ENCODE peak calls at places on chromosomes 12 and 14, in eight cellular contexts. Z, I, A, P, K, G, Q and N are unnamed samples.

GRCh38 chr14:76203086-76204001 is 51.6 kb downstream of the GPATCH2L start:
- DNase-seq in Q (peak), G (no peak), A (no peak), K (no peak), P (no peak), Z (no peak), I (peak), N (peak)

GRCh38 chr12:32454075-32454474 is 54.7 kb downstream of the FGD4 start:
- DNase-seq in Z (peak), P (no peak), K (no peak), G (no peak), Q (no peak), A (no peak), I (no peak), N (no peak)

GRCh38 chr12:46471404-46471803 is 98.8 kb upstream of the SLC38A2 start:
- DNase-seq in A (no peak), Q (no peak), Z (no peak), G (no peak), P (no peak), I (no peak), K (no peak), N (no peak)

GRCh38 chr12:75366629-75367028 is 24.3 kb upstream of the GLIPR1L2 start:
- DNase-seq in A (no peak), Z (no peak), I (no peak), P (no peak), G (no peak), Q (no peak), K (no peak), N (no peak)

GRCh38 chr12:122835693-122836026 is 403 bp downstream of the HIP1R start:
- DNase-seq in A (no peak), G (peak), Q (peak), P (no peak), I (peak), K (no peak), Z (peak), N (no peak)

GRCh38 chr14:85471744-85472143 is 58.2 kb upstream of the FLRT2 start:
- DNase-seq in Q (no peak), Z (no peak), I (no peak), K (no peak), G (no peak), A (no peak), P (no peak), N (no peak)

GRCh38 chr14:51458563-51458955 is 193.2 kb upstream of the FRMD6 start:
- DNase-seq in Z (no peak), P (no peak), K (no peak), G (no peak), A (no peak), I (no peak), Q (no peak), N (no peak)

GRCh38 chr14:64232095-64232830 is 61.9 kb downstream of the ESR2 start:
- DNase-seq in Z (no peak), G (no peak), K (no peak), I (peak), P (no peak), Q (no peak), A (no peak), N (peak)

GRCh38 chr12:4281173-4281654 is 7.7 kb downstream of the CCND2 start:
- DNase-seq in G (no peak), P (no peak), I (no peak), A (no peak), Z (no peak), Q (no peak), K (no peak), N (no peak)

GRCh38 chr12:63440063-63440462 is 228.2 kb downstream of the DPY19L2 start:
- DNase-seq in P (no peak), A (no peak), G (no peak), I (no peak), Z (no peak), K (no peak), Q (no peak), N (no peak)